ENCODE peak calls at places on chromosomes 2 and 18, in ten cellular contexts. Y, H, S, K, U, T, G, Q, R and X are unnamed samples.
A peak's percentile ranks its signal among the peaks of the same experiment; 100 is the strongest.

GRCh38 chr2:149715005-149715592 is 127.5 kb upstream of the MMADHC start:
- DNase-seq in Y (no peak), H (peak; percentile 84), S (no peak), K (no peak), U (no peak), T (no peak), G (peak; percentile 10), Q (peak; percentile 78), R (peak; percentile 51), X (no peak)

GRCh38 chr2:241692448-241692847 is 5.8 kb upstream of the DTYMK start:
- DNase-seq in Y (no peak), H (peak; percentile 58), S (no peak), K (no peak), U (no peak), T (peak; percentile 72), G (no peak), Q (no peak), R (peak; percentile 30), X (no peak)

GRCh38 chr18:36697905-36698304 is 130.9 kb downstream of the TPGS2 start:
- DNase-seq in Y (no peak), H (no peak), S (no peak), K (no peak), U (no peak), T (peak; percentile 75), G (no peak), Q (no peak), R (peak; percentile 91), X (no peak)

GRCh38 chr2:6103949-6104348 is 411.8 kb downstream of the SOX11 start:
- DNase-seq in Y (no peak), H (peak; percentile 67), S (no peak), K (peak; percentile 52), U (no peak), T (no peak), G (peak; percentile 40), Q (peak; percentile 69), R (no peak), X (no peak)

GRCh38 chr2:393711-394696 is 106.1 kb upstream of the ALKAL2 start:
- DNase-seq in Y (no peak), H (peak; percentile 98), S (no peak), K (no peak), U (peak; percentile 2), T (no peak), G (no peak), Q (peak; percentile 79), R (peak; percentile 46), X (no peak)

GRCh38 chr2:20641123-20641985 is 9.5 kb downstream of the HS1BP3 start:
- DNase-seq in Y (no peak), H (peak; percentile 54), S (no peak), K (peak; percentile 14), U (no peak), T (no peak), G (no peak), Q (no peak), R (peak; percentile 51), X (no peak)

GRCh38 chr2:223076573-223076972 is 24.6 kb downstream of the KCNE4 start:
- DNase-seq in Y (no peak), H (no peak), S (no peak), K (no peak), U (no peak), T (no peak), G (no peak), Q (no peak), R (peak; percentile 43), X (no peak)

GRCh38 chr18:36186461-36187137 is 698 bp upstream of the MOCOS start:
- DNase-seq in Y (no peak), H (peak; percentile 11), S (no peak), K (peak; percentile 40), U (no peak), T (no peak), G (no peak), Q (peak; percentile 71), R (peak; percentile 33), X (peak; percentile 38)

GRCh38 chr2:188291617-188292445 is at the start of gene GULP1:
- DNase-seq in Y (no peak), H (peak; percentile 93), S (peak; percentile 70), K (peak; percentile 81), U (no peak), T (no peak), G (peak; percentile 83), Q (peak; percentile 92), R (peak; percentile 72), X (peak; percentile 70)

GRCh38 chr2:135819211-135819610 is 17.8 kb downstream of the LCT start:
- DNase-seq in Y (no peak), H (peak; percentile 71), S (no peak), K (no peak), U (no peak), T (no peak), G (peak; percentile 33), Q (peak; percentile 85), R (no peak), X (no peak)

DNA sequence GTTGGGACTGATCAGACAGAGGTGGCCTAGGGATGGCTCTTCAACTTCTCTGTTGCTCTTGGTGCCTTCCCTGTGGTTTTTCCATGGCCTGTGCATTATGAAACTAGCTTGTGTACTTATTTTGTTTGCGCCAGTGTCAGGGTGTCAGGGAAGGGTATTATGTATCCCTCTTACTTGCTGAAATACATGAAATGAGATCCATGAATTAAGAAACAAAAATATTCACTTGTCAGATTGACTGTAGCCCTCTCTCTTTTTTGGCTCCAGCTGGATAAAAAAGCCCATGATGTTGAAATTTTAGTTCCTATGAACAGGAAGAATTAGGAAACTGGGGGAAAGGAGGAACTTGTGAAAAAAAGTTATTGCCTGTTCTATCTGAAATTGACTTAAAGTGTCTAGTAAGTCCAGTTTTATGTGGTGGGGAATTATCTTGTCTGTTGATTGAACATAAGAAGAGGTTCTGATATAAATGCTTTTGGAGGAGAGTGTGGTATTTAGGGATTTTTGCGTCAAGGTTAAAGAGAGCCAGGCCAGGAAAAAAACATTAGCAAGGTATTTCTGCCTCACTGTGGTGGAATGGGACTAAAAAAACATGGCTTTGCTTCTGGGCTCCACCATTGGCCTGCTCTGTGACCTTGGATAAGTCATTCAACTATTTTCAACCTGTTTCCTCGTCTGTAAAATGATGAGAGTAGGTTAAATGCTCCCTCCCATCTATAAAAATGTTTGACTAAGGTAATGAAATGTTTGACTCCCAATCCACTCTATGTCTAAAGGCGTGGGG is 12.0 kb downstream of the UGP2 start:
- DNase-seq in Y (no peak), H (peak; percentile 57), S (no peak), K (no peak), U (no peak), T (no peak), G (no peak), Q (no peak), R (no peak), X (no peak)
- H3K27ac ChIP-seq in Y (no peak overlapping the region), H (no peak overlapping the region), S (no peak overlapping the region), K (no peak overlapping the region), U (peak overlapping the region; percentile 25), T (no peak overlapping the region), G (no peak overlapping the region), Q (no peak overlapping the region), R (no peak overlapping the region), X (peak overlapping the region; percentile 11)

GRCh38 chr2:120661551-120661950 is 74.1 kb upstream of the GLI2 start:
- DNase-seq in Y (no peak), H (peak; percentile 86), S (peak; percentile 34), K (peak; percentile 73), U (no peak), T (no peak), G (no peak), Q (peak; percentile 94), R (no peak), X (no peak)

GRCh38 chr2:120660056-120660694 is 75.5 kb upstream of the GLI2 start:
- DNase-seq in Y (no peak), H (no peak), S (no peak), K (no peak), U (no peak), T (no peak), G (no peak), Q (peak; percentile 13), R (no peak), X (no peak)

GRCh38 chr2:120662746-120663145 is 72.9 kb upstream of the GLI2 start:
- DNase-seq in Y (no peak), H (no peak), S (no peak), K (no peak), U (no peak), T (no peak), G (no peak), Q (peak; percentile 29), R (no peak), X (no peak)

GRCh38 chr2:120660771-120661459 is 74.8 kb upstream of the GLI2 start:
- DNase-seq in Y (no peak), H (no peak), S (no peak), K (no peak), U (no peak), T (no peak), G (no peak), Q (peak; percentile 56), R (no peak), X (no peak)

DNA sequence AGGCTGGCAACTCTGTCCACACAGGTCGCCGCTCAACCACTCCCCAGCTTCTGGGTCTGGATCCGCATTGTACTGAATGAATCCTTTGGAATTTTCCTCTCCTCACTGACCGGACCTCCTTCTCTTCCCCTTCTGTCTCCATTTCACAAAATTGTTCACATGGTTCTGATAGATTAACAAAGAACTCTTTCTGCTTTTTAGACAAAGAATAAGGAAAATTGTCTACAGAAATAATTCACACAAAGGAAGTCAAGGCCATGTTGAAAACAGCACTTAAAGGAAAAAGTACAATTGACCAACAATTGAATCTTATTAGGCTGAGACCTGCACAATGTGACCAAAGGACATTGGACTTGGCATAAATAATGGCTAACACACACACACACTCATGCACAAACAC is 73.6 kb upstream of the GLI2 start:
- DNase-seq in Y (no peak), H (no peak), S (no peak), K (no peak), U (no peak), T (no peak), G (no peak), Q (no peak), R (no peak), X (no peak)
- H3K27ac ChIP-seq in Y (no peak overlapping the region), H (no peak overlapping the region), S (no peak overlapping the region), K (no peak overlapping the region), U (no peak overlapping the region), T (no peak overlapping the region), G (no peak overlapping the region), Q (no peak overlapping the region), R (no peak overlapping the region), X (no peak overlapping the region)

GRCh38 chr2:100071350-100072043 is 70.9 kb downstream of the AFF3 start:
- DNase-seq in Y (no peak), H (no peak), S (no peak), K (no peak), U (no peak), T (no peak), G (no peak), Q (no peak), R (no peak), X (no peak)
- H3K27ac ChIP-seq in Y (no peak overlapping the region), H (no peak overlapping the region), S (peak overlapping the region; percentile 92), K (no peak overlapping the region), U (no peak overlapping the region), T (no peak overlapping the region), G (no peak overlapping the region), Q (no peak overlapping the region), R (no peak overlapping the region), X (no peak overlapping the region)

DNA sequence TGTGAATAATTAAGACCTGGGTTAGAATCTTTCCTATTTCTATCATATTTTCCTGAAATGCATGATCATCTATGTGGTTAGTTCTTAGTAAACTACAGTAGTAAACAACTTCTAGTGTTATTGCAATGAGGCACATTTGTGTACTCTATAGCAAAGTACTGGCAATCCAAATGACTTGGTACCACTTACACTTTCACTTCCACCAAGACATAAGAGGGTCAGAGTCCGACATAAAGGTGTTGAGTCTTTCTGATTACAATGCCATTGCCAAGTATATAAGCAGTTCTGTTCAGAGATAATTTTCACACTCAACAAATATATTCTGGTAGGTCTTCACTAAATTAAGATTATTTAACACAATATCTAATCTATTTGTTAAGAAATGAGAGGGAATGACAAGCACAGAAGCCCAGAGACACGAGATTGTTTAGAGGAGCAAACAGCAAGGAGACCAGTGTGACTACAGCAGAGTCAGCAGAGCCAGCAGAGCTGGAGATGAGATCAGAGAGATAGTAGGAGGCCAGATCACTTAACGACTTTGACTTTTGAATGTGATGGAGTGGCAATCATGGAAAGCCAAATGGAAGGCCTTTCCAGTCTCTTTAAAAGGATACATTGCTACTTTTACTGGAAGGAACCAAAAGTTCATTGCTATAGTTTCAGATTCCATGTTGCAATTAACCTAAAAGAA is 27.5 kb downstream of the SOS1 start:
- DNase-seq in Y (no peak), H (peak; percentile 75), S (no peak), K (no peak), U (no peak), T (no peak), G (no peak), Q (no peak), R (no peak), X (no peak)
- H3K27ac ChIP-seq in Y (no peak overlapping the region), H (no peak overlapping the region), S (no peak overlapping the region), K (no peak overlapping the region), U (no peak overlapping the region), T (no peak overlapping the region), G (no peak overlapping the region), Q (no peak overlapping the region), R (no peak overlapping the region), X (no peak overlapping the region)